ENCODE peak calls at places on chromosomes 16 and 17, in nine cellular contexts. X, W, O, D, Q, R, V, K and Y are unnamed samples.
A peak's percentile ranks its signal among the peaks of the same experiment; 100 is the strongest.

GRCh38 chr17:79835953-79836951 is 3.0 kb downstream of the CBX4 start:
- DNase-seq in X (no peak), W (peak; percentile 90), O (no peak), D (no peak), Q (no peak), R (no peak), V (peak; percentile 58), K (no peak), Y (no peak)

GRCh38 chr17:44922136-44922535 is 6.8 kb upstream of the GFAP start:
- DNase-seq in X (no peak), W (no peak), O (no peak), D (no peak), Q (no peak), R (no peak), V (no peak), K (peak; percentile 19), Y (no peak)

GRCh38 chr16:680967-681745 is 946 bp downstream of the STUB1 start:
- DNase-seq in X (peak; percentile 88), W (peak; percentile 75), O (no peak), D (no peak), Q (no peak), R (no peak), V (peak; percentile 63), K (peak; percentile 76), Y (no peak)

GRCh38 chr16:63890072-63890471 is 1231.8 kb downstream of the CDH11 start:
- DNase-seq in X (peak; percentile 30), W (no peak), O (no peak), D (no peak), Q (no peak), R (no peak), V (peak; percentile 78), K (no peak), Y (no peak)

GRCh38 chr17:16935786-16936185 is 36.1 kb downstream of the TNFRSF13B start:
- DNase-seq in X (no peak), W (peak; percentile 13), O (no peak), D (no peak), Q (no peak), R (no peak), V (no peak), K (no peak), Y (no peak)

GRCh38 chr16:65176603-65177002 is 54.7 kb upstream of the CDH11 start:
- DNase-seq in X (peak; percentile 86), W (no peak), O (no peak), D (no peak), Q (no peak), R (no peak), V (peak; percentile 92), K (peak; percentile 57), Y (no peak)

GRCh38 chr16:15032547-15033308 is 23.1 kb downstream of the NTAN1 start:
- DNase-seq in X (peak; percentile 34), W (no peak), O (no peak), D (peak; percentile 40), Q (peak; percentile 23), R (no peak), V (peak; percentile 65), K (no peak), Y (no peak)

GRCh38 chr16:2194166-2194834 is 2.1 kb downstream of the CASKIN1 start:
- DNase-seq in X (peak; percentile 65), W (no peak), O (no peak), D (no peak), Q (no peak), R (no peak), V (peak; percentile 27), K (no peak), Y (no peak)

GRCh38 chr17:74478369-74479100 is 12.1 kb downstream of the CD300A start:
- DNase-seq in X (peak; percentile 52), W (no peak), O (no peak), D (no peak), Q (peak; percentile 50), R (peak; percentile 64), V (no peak), K (no peak), Y (no peak)

GRCh38 chr16:85894266-85894665 is 4.7 kb upstream of the IRF8 start:
- DNase-seq in X (no peak), W (peak; percentile 67), O (no peak), D (no peak), Q (no peak), R (no peak), V (no peak), K (no peak), Y (no peak)

GRCh38 chr16:84362410-84362809 is 5.9 kb upstream of the ATP2C2 start:
- DNase-seq in X (no peak), W (no peak), O (no peak), D (no peak), Q (no peak), R (no peak), V (no peak), K (no peak), Y (no peak)

GRCh38 chr16:35598696-35599332 is 2139.4 kb downstream of the TP53TG3F start:
- DNase-seq in X (no peak), W (no peak), O (no peak), D (no peak), Q (no peak), R (no peak), V (no peak), K (no peak), Y (no peak)

GRCh38 chr16:35599429-35600165 is 2140.2 kb downstream of the TP53TG3F start:
- DNase-seq in X (no peak), W (no peak), O (no peak), D (no peak), Q (no peak), R (no peak), V (no peak), K (no peak), Y (no peak)

GRCh38 chr16:35602116-35602515 is 2142.7 kb downstream of the TP53TG3F start:
- DNase-seq in X (no peak), W (no peak), O (no peak), D (no peak), Q (no peak), R (no peak), V (no peak), K (no peak), Y (no peak)

GRCh38 chr16:35596467-35596866 is 2137.1 kb downstream of the TP53TG3F start:
- DNase-seq in X (no peak), W (no peak), O (no peak), D (no peak), Q (no peak), R (no peak), V (no peak), K (no peak), Y (no peak)
- H3K9me3 ChIP-seq in X (no peaks in the 10 kb centered on the region), W (no peaks in the 10 kb centered on the region), O (no peaks in the 10 kb centered on the region), D (no peaks in the 10 kb centered on the region), Q (no peaks in the 10 kb centered on the region), R (no peaks in the 10 kb centered on the region), V (no peaks in the 10 kb centered on the region), K (no peaks in the 10 kb centered on the region), Y (peaks cover 5% of the 10 kb centered on the region)

GRCh38 chr17:8924595-8924994 is 40.9 kb downstream of the PIK3R5 start:
- DNase-seq in X (no peak), W (no peak), O (no peak), D (no peak), Q (no peak), R (no peak), V (no peak), K (no peak), Y (no peak)

GRCh38 chr17:8925141-8925540 is 40.4 kb downstream of the PIK3R5 start:
- DNase-seq in X (no peak), W (no peak), O (no peak), D (no peak), Q (no peak), R (no peak), V (no peak), K (no peak), Y (no peak)

GRCh38 chr17:8925808-8926207 is 39.7 kb downstream of the PIK3R5 start:
- DNase-seq in X (no peak), W (no peak), O (no peak), D (no peak), Q (no peak), R (no peak), V (no peak), K (no peak), Y (no peak)

GRCh38 chr17:8928347-8928746 is 37.2 kb downstream of the PIK3R5 start:
- DNase-seq in X (no peak), W (no peak), O (no peak), D (no peak), Q (no peak), R (no peak), V (no peak), K (no peak), Y (no peak)

DNA sequence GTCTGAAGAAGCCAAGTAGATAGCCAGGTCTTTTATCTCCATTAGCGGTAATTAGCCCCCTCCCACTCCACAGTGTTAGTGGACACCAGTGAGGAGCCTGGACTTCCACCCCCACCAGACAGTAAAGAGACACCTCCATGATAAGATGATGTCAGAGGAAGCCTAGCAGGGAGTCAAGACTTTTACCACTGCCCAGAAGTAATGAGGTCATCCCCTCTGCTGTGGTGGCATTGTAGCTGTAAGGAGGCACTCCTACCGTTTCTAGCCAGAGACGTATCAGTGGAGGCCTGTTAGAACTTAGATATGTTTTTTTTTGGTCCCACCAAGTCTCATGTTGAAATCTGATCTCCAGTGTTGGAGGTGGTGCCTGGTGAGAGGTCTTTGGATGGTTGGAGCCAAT is 38.1 kb downstream of the PIK3R5 start:
- DNase-seq in X (no peak), W (no peak), O (no peak), D (no peak), Q (no peak), R (no peak), V (no peak), K (no peak), Y (no peak)
- H3K9me3 ChIP-seq in X (peaks cover 6% of the 10 kb centered on the region), W (peaks cover 6% of the 10 kb centered on the region), O (peaks cover 22% of the 10 kb centered on the region), D (peaks cover 3% of the 10 kb centered on the region), Q (peaks cover 17% of the 10 kb centered on the region), R (no peaks in the 10 kb centered on the region), V (no peaks in the 10 kb centered on the region), K (no peaks in the 10 kb centered on the region), Y (peaks cover 18% of the 10 kb centered on the region)

GRCh38 chr17:42474270-42474669 is 15.6 kb downstream of the ATP6V0A1 start:
- DNase-seq in X (no peak), W (no peak), O (no peak), D (no peak), Q (no peak), R (no peak), V (no peak), K (no peak), Y (no peak)
- H3K9me3 ChIP-seq in X (no peaks in the 10 kb centered on the region), W (no peaks in the 10 kb centered on the region), O (no peaks in the 10 kb centered on the region), D (no peaks in the 10 kb centered on the region), Q (no peaks in the 10 kb centered on the region), R (no peaks in the 10 kb centered on the region), V (no peaks in the 10 kb centered on the region), K (no peaks in the 10 kb centered on the region), Y (no peaks in the 10 kb centered on the region)

GRCh38 chr16:46689492-46690280 is at the start of gene ORC6:
- DNase-seq in X (peak; percentile 99), W (peak; percentile 99), O (peak; percentile 97), D (peak; percentile 97), Q (peak; percentile 98), R (peak; percentile 99), V (peak; percentile 98), K (peak; percentile 98), Y (peak; percentile 92)
- H3K9me3 ChIP-seq in X (no peaks in the 10 kb centered on the region), W (no peaks in the 10 kb centered on the region), O (no peaks in the 10 kb centered on the region), D (no peaks in the 10 kb centered on the region), Q (no peaks in the 10 kb centered on the region), R (no peaks in the 10 kb centered on the region), V (no peaks in the 10 kb centered on the region), K (no peaks in the 10 kb centered on the region), Y (no peaks in the 10 kb centered on the region)

GRCh38 chr17:40335620-40336019 is 26.6 kb downstream of the RARA start:
- DNase-seq in X (no peak), W (no peak), O (no peak), D (no peak), Q (no peak), R (no peak), V (no peak), K (no peak), Y (no peak)
- H3K9me3 ChIP-seq in X (no peaks in the 10 kb centered on the region), W (no peaks in the 10 kb centered on the region), O (no peaks in the 10 kb centered on the region), D (no peaks in the 10 kb centered on the region), Q (no peaks in the 10 kb centered on the region), R (no peaks in the 10 kb centered on the region), V (no peaks in the 10 kb centered on the region), K (no peaks in the 10 kb centered on the region), Y (no peaks in the 10 kb centered on the region)